ENCODE peak calls at places on chromosomes 2 and 18, in five cellular contexts. C, P, V, N and Z are unnamed samples.

GRCh38 chr2:16135913-16136310 is 195.6 kb downstream of the MYCN start:
- DNase-seq in C (no peak), P (no peak), V (no peak), N (no peak), Z (no peak)

GRCh38 chr2:195561205-195562032 is 95.6 kb upstream of the SLC39A10 start:
- DNase-seq in C (no peak), P (no peak), V (no peak), N (no peak), Z (no peak)

GRCh38 chr18:48106976-48107781 is 176.7 kb upstream of the SMAD2 start:
- DNase-seq in C (no peak), P (no peak), V (no peak), N (peak), Z (peak)

GRCh38 chr2:217360781-217361485 is 501.1 kb upstream of the TNP1 start:
- DNase-seq in C (no peak), P (no peak), V (no peak), N (no peak), Z (no peak)

GRCh38 chr2:96511851-96512250 is 6.7 kb upstream of the NEURL3 start:
- DNase-seq in C (no peak), P (no peak), V (no peak), N (no peak), Z (no peak)

GRCh38 chr18:34787931-34788532 is 77.9 kb downstream of the DTNA start:
- DNase-seq in C (no peak), P (no peak), V (peak), N (peak), Z (peak)

GRCh38 chr2:190501702-190502407 is 32.7 kb downstream of the NEMP2 start:
- DNase-seq in C (no peak), P (no peak), V (no peak), N (no peak), Z (no peak)

GRCh38 chr2:126187665-126188064 is 468.3 kb upstream of the GYPC start:
- DNase-seq in C (no peak), P (no peak), V (no peak), N (no peak), Z (no peak)

GRCh38 chr2:111160758-111161157 is 40.0 kb downstream of the BCL2L11 start:
- DNase-seq in C (no peak), P (no peak), V (no peak), N (no peak), Z (no peak)

GRCh38 chr2:205148756-205149155 is 533.5 kb upstream of the NRP2 start:
- DNase-seq in C (no peak), P (no peak), V (no peak), N (no peak), Z (no peak)

GRCh38 chr2:216181351-216181750 is 72.2 kb downstream of the XRCC5 start:
- DNase-seq in C (no peak), P (no peak), V (no peak), N (no peak), Z (no peak)

GRCh38 chr2:887639-888038 is 63.0 kb upstream of the SNTG2 start:
- DNase-seq in C (no peak), P (no peak), V (no peak), N (no peak), Z (no peak)

GRCh38 chr18:45122510-45122909 is 441.8 kb downstream of the SETBP1 start:
- DNase-seq in C (no peak), P (no peak), V (no peak), N (no peak), Z (no peak)

GRCh38 chr2:134272831-134273230 is 19.0 kb downstream of the MGAT5 start:
- DNase-seq in C (no peak), P (no peak), V (no peak), N (no peak), Z (peak)

GRCh38 chr18:49778826-49779465 is 34.4 kb downstream of the ACAA2 start:
- DNase-seq in C (no peak), P (no peak), V (no peak), N (no peak), Z (no peak)

GRCh38 chr2:29509397-29509796 is 394.2 kb downstream of the CLIP4 start:
- DNase-seq in C (no peak), P (no peak), V (no peak), N (no peak), Z (no peak)

GRCh38 chr2:176297067-176297466 is 27.8 kb downstream of the MTX2 start:
- DNase-seq in C (no peak), P (no peak), V (no peak), N (no peak), Z (no peak)

GRCh38 chr18:75538727-75539126 is 111.2 kb upstream of the SMIM21 start:
- DNase-seq in C (no peak), P (no peak), V (no peak), N (no peak), Z (no peak)

GRCh38 chr2:46460241-46460921 is 19.0 kb upstream of the TMEM247 start:
- DNase-seq in C (no peak), P (no peak), V (no peak), N (no peak), Z (no peak)

GRCh38 chr2:223066721-223067120 is 14.7 kb downstream of the KCNE4 start:
- DNase-seq in C (no peak), P (no peak), V (no peak), N (no peak), Z (no peak)

GRCh38 chr2:187500585-187501359 is 52.7 kb upstream of the CALCRL start:
- DNase-seq in C (no peak), P (no peak), V (no peak), N (no peak), Z (no peak)

GRCh38 chr2:54454922-54455583 is 1.1 kb upstream of the SPTBN1 start:
- DNase-seq in C (peak), P (no peak), V (no peak), N (no peak), Z (no peak)

DNA sequence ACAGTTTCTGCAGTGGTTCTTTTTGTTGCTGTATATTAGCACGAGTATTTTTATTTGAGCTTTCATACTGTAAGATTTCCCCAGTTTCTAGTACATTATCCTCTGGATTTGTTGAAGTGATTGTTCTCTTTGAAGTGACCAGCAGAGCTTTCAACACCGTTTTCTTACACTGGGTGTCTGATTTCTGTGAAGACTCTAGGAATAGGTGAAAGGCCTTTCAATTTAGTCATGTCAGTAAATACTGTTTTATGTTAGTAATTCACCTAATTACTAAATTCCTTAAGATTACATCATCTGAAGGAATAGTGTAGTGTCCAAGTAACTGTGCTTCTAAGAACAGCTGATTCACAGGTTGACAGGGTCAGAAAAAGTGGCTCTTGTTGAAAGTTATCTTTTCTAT is 2.3 kb downstream of the PPM1B start:
- DNase-seq in C (no peak), P (no peak), V (no peak), N (no peak), Z (no peak)
- H3K4me3 ChIP-seq in C (no peak), P (peak), V (peak), N (peak), Z (peak)

GRCh38 chr18:31590570-31590969 is 1.1 kb upstream of the TTR start:
- DNase-seq in C (no peak), P (no peak), V (no peak), N (no peak), Z (no peak)
- H3K27ac ChIP-seq in C (peak), P (no peak), V (no peak), N (no peak), Z (no peak)

GRCh38 chr18:62387257-62387656 is 62.1 kb downstream of the TNFRSF11A start:
- DNase-seq in C (no peak), P (no peak), V (no peak), N (no peak), Z (no peak)

GRCh38 chr18:62386091-62386490 is 61.0 kb downstream of the TNFRSF11A start:
- DNase-seq in C (no peak), P (no peak), V (no peak), N (no peak), Z (no peak)

GRCh38 chr18:62384068-62384467 is 59.0 kb downstream of the TNFRSF11A start:
- DNase-seq in C (no peak), P (no peak), V (no peak), N (no peak), Z (no peak)

GRCh38 chr18:62386616-62387015 is 61.5 kb downstream of the TNFRSF11A start:
- DNase-seq in C (no peak), P (no peak), V (no peak), N (no peak), Z (no peak)

DNA sequence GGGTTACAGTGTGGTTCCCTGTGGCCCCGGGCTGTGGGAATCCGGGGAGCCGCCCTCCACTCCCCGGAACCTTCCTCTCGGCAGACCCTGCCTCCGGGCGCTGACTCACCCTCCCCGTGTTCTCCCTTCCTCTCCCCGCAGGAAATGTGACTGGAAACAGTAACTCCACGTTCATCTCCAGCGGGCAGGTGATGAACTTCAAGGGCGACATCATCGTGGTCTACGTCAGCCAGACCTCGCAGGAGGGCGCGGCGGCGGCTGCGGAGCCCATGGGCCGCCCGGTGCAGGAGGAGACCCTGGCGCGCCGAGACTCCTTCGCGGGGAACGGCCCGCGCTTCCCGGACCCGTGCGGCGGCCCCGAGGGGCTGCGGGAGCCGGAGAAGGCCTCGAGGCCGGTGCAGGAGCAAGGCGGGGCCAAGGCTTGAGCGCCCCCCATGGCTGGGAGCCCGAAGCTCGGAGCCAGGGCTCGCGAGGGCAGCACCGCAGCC is 59.5 kb downstream of the TNFRSF11A start:
- DNase-seq in C (no peak), P (no peak), V (no peak), N (no peak), Z (no peak)
- H3K4me3 ChIP-seq in C (peak), P (no peak), V (no peak), N (no peak), Z (no peak)

GRCh38 chr18:22176622-22177495 is 7.5 kb downstream of the GATA6 start:
- DNase-seq in C (no peak), P (no peak), V (no peak), N (peak), Z (peak)

GRCh38 chr18:22180722-22181121 is 11.3 kb downstream of the GATA6 start:
- DNase-seq in C (no peak), P (no peak), V (no peak), N (no peak), Z (no peak)

GRCh38 chr18:22179631-22180030 is 10.2 kb downstream of the GATA6 start:
- DNase-seq in C (no peak), P (no peak), V (no peak), N (no peak), Z (no peak)

GRCh38 chr18:22177496-22177866 is 8.1 kb downstream of the GATA6 start:
- DNase-seq in C (no peak), P (no peak), V (no peak), N (no peak), Z (no peak)

DNA sequence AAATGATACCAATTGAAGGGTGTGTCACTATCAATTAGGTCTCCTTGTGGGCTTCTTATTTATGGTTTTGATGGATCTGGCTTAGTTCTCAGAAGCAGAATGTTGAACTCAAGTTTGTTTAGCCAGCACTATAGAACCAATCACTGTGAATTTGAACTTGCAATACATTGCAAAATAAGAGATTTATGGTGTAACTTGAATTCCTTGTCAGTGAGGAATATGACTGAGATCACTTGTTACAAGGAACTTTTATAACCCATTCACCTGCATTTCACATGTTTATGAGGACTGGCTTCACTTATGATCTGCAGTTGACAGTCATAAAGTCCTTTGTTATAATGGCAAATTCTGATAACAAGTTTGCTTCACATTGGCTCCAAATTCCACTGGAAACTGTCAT is 9.8 kb downstream of the GATA6 start:
- DNase-seq in C (no peak), P (no peak), V (no peak), N (no peak), Z (no peak)
- H3K27ac ChIP-seq in C (no peak), P (no peak), V (no peak), N (peak), Z (peak)

GRCh38 chr2:56234241-56234640 is 50.5 kb downstream of the CCDC85A start:
- DNase-seq in C (no peak), P (no peak), V (no peak), N (no peak), Z (no peak)
- H3K4me3 ChIP-seq in C (no peak), P (no peak), V (no peak), N (no peak), Z (no peak)